ENCODE peak calls at places on chromosomes 16 and 17, in five cellular contexts. B is activated CD8-positive, alpha-beta memory T cell treated with anti-CD3 and anti-CD28 coated beads for 4 hours; E is CD4-positive, CD25-positive, alpha-beta regulatory T cell; Y is CMK; D is NCI-H748 treated with DMSO at 0.1 percent for 48 hours. N is an unnamed sample.

GRCh38 chr16:361341-361871 is 8.9 kb upstream of the AXIN1 start:
- DNase-seq in B (no peak), E (no peak), Y (no peak), D (no peak), N (no peak)

GRCh38 chr17:60086822-60087591 is 8.3 kb upstream of the HEATR6 start:
- DNase-seq in B (no peak), E (no peak), Y (no peak), D (no peak), N (no peak)

GRCh38 chr16:27217256-27217655 is 13.9 kb downstream of the KDM8 start:
- DNase-seq in B (no peak), E (no peak), Y (no peak), D (no peak), N (no peak)

GRCh38 chr16:57994778-57995177 is 5.7 kb downstream of the ZNF319 start:
- DNase-seq in B (no peak), E (no peak), Y (peak; percentile 45), D (no peak), N (no peak)

GRCh38 chr17:74089869-74090464 is 113.5 kb upstream of the RPL38 start:
- DNase-seq in B (no peak), E (no peak), Y (peak; percentile 57), D (peak; percentile 8), N (peak; percentile 82)

GRCh38 chr17:48528153-48528912 is 2.5 kb downstream of the HOXB1 start:
- DNase-seq in B (no peak), E (no peak), Y (no peak), D (no peak), N (no peak)

GRCh38 chr17:17227608-17228520 is 9.1 kb downstream of the FLCN start:
- DNase-seq in B (no peak), E (no peak), Y (no peak), D (no peak), N (no peak)

GRCh38 chr16:1592446-1592845 is 19.4 kb downstream of the IFT140 start:
- DNase-seq in B (no peak), E (no peak), Y (no peak), D (no peak), N (peak; percentile 10)

GRCh38 chr17:57735707-57736106 is 9.4 kb downstream of the CCDC182 start:
- DNase-seq in B (no peak), E (no peak), Y (no peak), D (peak; percentile 2), N (no peak)

GRCh38 chr17:44095647-44096496 is 25.3 kb downstream of the G6PC3 start:
- DNase-seq in B (no peak), E (no peak), Y (peak; percentile 94), D (peak; percentile 79), N (peak; percentile 94)

GRCh38 chr17:55294042-55294751 is 29.4 kb downstream of the HLF start:
- DNase-seq in B (no peak), E (no peak), Y (no peak), D (no peak), N (no peak)